ENCODE peak calls at places on chromosome 13, in nine cellular contexts. One of them, this sample, is unnamed.

GRCh38 chr13:113560645-113561416 is 23.7 kb upstream of the TFDP1 start:
- DNase-seq in NCI-H345: no peak
- DNase-seq in T-helper 17 cell: no peak
- DNase-seq in HTR-8/SVneo: no peak
- DNase-seq in GM03348: no peak
- DNase-seq in activated CD4-positive, CD25-positive, alpha-beta regulatory T cell treated with anti-CD3 and anti-CD28 coated beads, Interleukin-2, amount 50 U/mL, for 72 hours: no peak
- DNase-seq in mucosa of gallbladder: no peak
- DNase-seq in kidney epithelial cell: no peak
- DNase-seq in right cardiac atrium: no peak
- DNase-seq in this sample: no peak

GRCh38 chr13:25276748-25277147 is 10.5 kb downstream of the MTMR6 start:
- DNase-seq in T-helper 17 cell: no peak
- DNase-seq in GM03348: no peak
- DNase-seq in HTR-8/SVneo: no peak
- DNase-seq in activated CD4-positive, CD25-positive, alpha-beta regulatory T cell treated with anti-CD3 and anti-CD28 coated beads, Interleukin-2, amount 50 U/mL, for 72 hours: no peak
- DNase-seq in NCI-H345: no peak
- DNase-seq in mucosa of gallbladder: no peak
- DNase-seq in kidney epithelial cell: no peak
- DNase-seq in right cardiac atrium: no peak
- DNase-seq in this sample: no peak

GRCh38 chr13:33388254-33388998 is 102.9 kb upstream of the STARD13 start:
- DNase-seq in kidney epithelial cell: no peak
- DNase-seq in right cardiac atrium: no peak
- DNase-seq in NCI-H345: no peak
- DNase-seq in HTR-8/SVneo: no peak
- DNase-seq in GM03348: no peak
- DNase-seq in activated CD4-positive, CD25-positive, alpha-beta regulatory T cell treated with anti-CD3 and anti-CD28 coated beads, Interleukin-2, amount 50 U/mL, for 72 hours: no peak
- DNase-seq in T-helper 17 cell: no peak
- DNase-seq in mucosa of gallbladder: no peak
- DNase-seq in this sample: no peak

GRCh38 chr13:105638446-105638845 is 897.0 kb downstream of the EFNB2 start:
- DNase-seq in NCI-H345: no peak
- DNase-seq in GM03348: no peak
- DNase-seq in kidney epithelial cell: no peak
- DNase-seq in HTR-8/SVneo: no peak
- DNase-seq in mucosa of gallbladder: no peak
- DNase-seq in activated CD4-positive, CD25-positive, alpha-beta regulatory T cell treated with anti-CD3 and anti-CD28 coated beads, Interleukin-2, amount 50 U/mL, for 72 hours: no peak
- DNase-seq in T-helper 17 cell: no peak
- DNase-seq in right cardiac atrium: no peak
- DNase-seq in this sample: no peak

GRCh38 chr13:107807306-107808073 is 407.8 kb downstream of the LIG4 start:
- DNase-seq in GM03348: no peak
- DNase-seq in mucosa of gallbladder: no peak
- DNase-seq in HTR-8/SVneo: no peak
- DNase-seq in activated CD4-positive, CD25-positive, alpha-beta regulatory T cell treated with anti-CD3 and anti-CD28 coated beads, Interleukin-2, amount 50 U/mL, for 72 hours: no peak
- DNase-seq in kidney epithelial cell: no peak
- DNase-seq in right cardiac atrium: no peak
- DNase-seq in T-helper 17 cell: no peak
- DNase-seq in NCI-H345: peak; percentile 76
- DNase-seq in this sample: peak; percentile 2

GRCh38 chr13:79442706-79443105 is 36.7 kb upstream of the RBM26 start:
- DNase-seq in activated CD4-positive, CD25-positive, alpha-beta regulatory T cell treated with anti-CD3 and anti-CD28 coated beads, Interleukin-2, amount 50 U/mL, for 72 hours: no peak
- DNase-seq in HTR-8/SVneo: no peak
- DNase-seq in mucosa of gallbladder: no peak
- DNase-seq in GM03348: no peak
- DNase-seq in right cardiac atrium: no peak
- DNase-seq in kidney epithelial cell: no peak
- DNase-seq in NCI-H345: no peak
- DNase-seq in T-helper 17 cell: no peak
- DNase-seq in this sample: no peak

GRCh38 chr13:90868321-90868920 is 479.1 kb upstream of the MIR17HG start:
- DNase-seq in GM03348: peak; percentile 33
- DNase-seq in activated CD4-positive, CD25-positive, alpha-beta regulatory T cell treated with anti-CD3 and anti-CD28 coated beads, Interleukin-2, amount 50 U/mL, for 72 hours: no peak
- DNase-seq in T-helper 17 cell: no peak
- DNase-seq in mucosa of gallbladder: no peak
- DNase-seq in kidney epithelial cell: no peak
- DNase-seq in HTR-8/SVneo: peak; percentile 1
- DNase-seq in NCI-H345: peak; percentile 28
- DNase-seq in right cardiac atrium: no peak
- DNase-seq in this sample: peak; percentile 26

GRCh38 chr13:29815336-29815735 is 35.1 kb downstream of the UBL3 start:
- DNase-seq in activated CD4-positive, CD25-positive, alpha-beta regulatory T cell treated with anti-CD3 and anti-CD28 coated beads, Interleukin-2, amount 50 U/mL, for 72 hours: no peak
- DNase-seq in mucosa of gallbladder: no peak
- DNase-seq in kidney epithelial cell: no peak
- DNase-seq in HTR-8/SVneo: no peak
- DNase-seq in GM03348: no peak
- DNase-seq in NCI-H345: no peak
- DNase-seq in T-helper 17 cell: no peak
- DNase-seq in right cardiac atrium: no peak
- DNase-seq in this sample: no peak

GRCh38 chr13:67775359-67775758 is 545.2 kb upstream of the PCDH9 start:
- DNase-seq in mucosa of gallbladder: no peak
- DNase-seq in kidney epithelial cell: no peak
- DNase-seq in T-helper 17 cell: no peak
- DNase-seq in HTR-8/SVneo: no peak
- DNase-seq in NCI-H345: no peak
- DNase-seq in GM03348: no peak
- DNase-seq in right cardiac atrium: no peak
- DNase-seq in activated CD4-positive, CD25-positive, alpha-beta regulatory T cell treated with anti-CD3 and anti-CD28 coated beads, Interleukin-2, amount 50 U/mL, for 72 hours: no peak
- DNase-seq in this sample: no peak

GRCh38 chr13:111359930-111360329 is 39.5 kb downstream of the TEX29 start:
- DNase-seq in mucosa of gallbladder: no peak
- DNase-seq in activated CD4-positive, CD25-positive, alpha-beta regulatory T cell treated with anti-CD3 and anti-CD28 coated beads, Interleukin-2, amount 50 U/mL, for 72 hours: no peak
- DNase-seq in NCI-H345: no peak
- DNase-seq in right cardiac atrium: no peak
- DNase-seq in HTR-8/SVneo: no peak
- DNase-seq in T-helper 17 cell: no peak
- DNase-seq in kidney epithelial cell: no peak
- DNase-seq in GM03348: peak; percentile 1
- DNase-seq in this sample: no peak

GRCh38 chr13:36919206-36919832 is 719 bp downstream of the SMAD9 start:
- DNase-seq in kidney epithelial cell: no peak
- DNase-seq in GM03348: peak; percentile 57
- DNase-seq in HTR-8/SVneo: peak; percentile 12
- DNase-seq in mucosa of gallbladder: no peak
- DNase-seq in activated CD4-positive, CD25-positive, alpha-beta regulatory T cell treated with anti-CD3 and anti-CD28 coated beads, Interleukin-2, amount 50 U/mL, for 72 hours: no peak
- DNase-seq in right cardiac atrium: peak; percentile 84
- DNase-seq in NCI-H345: peak; percentile 64
- DNase-seq in T-helper 17 cell: no peak
- DNase-seq in this sample: peak; percentile 69

GRCh38 chr13:111947026-111947810 is 119.7 kb upstream of the SOX1 start:
- DNase-seq in mucosa of gallbladder: no peak
- DNase-seq in right cardiac atrium: no peak
- DNase-seq in T-helper 17 cell: no peak
- DNase-seq in kidney epithelial cell: no peak
- DNase-seq in activated CD4-positive, CD25-positive, alpha-beta regulatory T cell treated with anti-CD3 and anti-CD28 coated beads, Interleukin-2, amount 50 U/mL, for 72 hours: no peak
- DNase-seq in NCI-H345: peak; percentile 80
- DNase-seq in HTR-8/SVneo: no peak
- DNase-seq in GM03348: no peak
- DNase-seq in this sample: no peak

GRCh38 chr13:46575321-46575721 is 22.4 kb downstream of the LRCH1 start:
- DNase-seq in kidney epithelial cell: no peak
- DNase-seq in mucosa of gallbladder: no peak
- DNase-seq in NCI-H345: no peak
- DNase-seq in right cardiac atrium: no peak
- DNase-seq in HTR-8/SVneo: no peak
- DNase-seq in activated CD4-positive, CD25-positive, alpha-beta regulatory T cell treated with anti-CD3 and anti-CD28 coated beads, Interleukin-2, amount 50 U/mL, for 72 hours: no peak
- DNase-seq in GM03348: no peak
- DNase-seq in T-helper 17 cell: no peak
- DNase-seq in this sample: no peak

GRCh38 chr13:110683203-110683883 is 22.6 kb downstream of the CARS2 start:
- DNase-seq in mucosa of gallbladder: no peak
- DNase-seq in GM03348: no peak
- DNase-seq in NCI-H345: no peak
- DNase-seq in T-helper 17 cell: no peak
- DNase-seq in HTR-8/SVneo: no peak
- DNase-seq in activated CD4-positive, CD25-positive, alpha-beta regulatory T cell treated with anti-CD3 and anti-CD28 coated beads, Interleukin-2, amount 50 U/mL, for 72 hours: no peak
- DNase-seq in kidney epithelial cell: no peak
- DNase-seq in right cardiac atrium: no peak
- DNase-seq in this sample: no peak

GRCh38 chr13:40064723-40065122 is 409.3 kb downstream of the COG6 start:
- DNase-seq in kidney epithelial cell: no peak
- DNase-seq in T-helper 17 cell: no peak
- DNase-seq in activated CD4-positive, CD25-positive, alpha-beta regulatory T cell treated with anti-CD3 and anti-CD28 coated beads, Interleukin-2, amount 50 U/mL, for 72 hours: no peak
- DNase-seq in HTR-8/SVneo: peak; percentile 20
- DNase-seq in NCI-H345: no peak
- DNase-seq in right cardiac atrium: no peak
- DNase-seq in mucosa of gallbladder: no peak
- DNase-seq in GM03348: peak; percentile 79
- DNase-seq in this sample: peak; percentile 20

GRCh38 chr13:97432917-97433726 is 847 bp upstream of the RAP2A start:
- DNase-seq in mucosa of gallbladder: peak; percentile 100
- DNase-seq in NCI-H345: peak; percentile 100
- DNase-seq in kidney epithelial cell: peak; percentile 100
- DNase-seq in T-helper 17 cell: peak; percentile 97
- DNase-seq in activated CD4-positive, CD25-positive, alpha-beta regulatory T cell treated with anti-CD3 and anti-CD28 coated beads, Interleukin-2, amount 50 U/mL, for 72 hours: peak; percentile 97
- DNase-seq in GM03348: peak; percentile 96
- DNase-seq in right cardiac atrium: peak; percentile 99
- DNase-seq in HTR-8/SVneo: peak; percentile 84
- DNase-seq in this sample: peak; percentile 95

GRCh38 chr13:98994080-98994479 is 16.2 kb upstream of the DOCK9 start:
- DNase-seq in right cardiac atrium: no peak
- DNase-seq in mucosa of gallbladder: no peak
- DNase-seq in HTR-8/SVneo: no peak
- DNase-seq in activated CD4-positive, CD25-positive, alpha-beta regulatory T cell treated with anti-CD3 and anti-CD28 coated beads, Interleukin-2, amount 50 U/mL, for 72 hours: no peak
- DNase-seq in GM03348: no peak
- DNase-seq in NCI-H345: peak; percentile 70
- DNase-seq in T-helper 17 cell: no peak
- DNase-seq in kidney epithelial cell: no peak
- DNase-seq in this sample: no peak

GRCh38 chr13:28609936-28610335 is 49.0 kb upstream of the POMP start:
- DNase-seq in T-helper 17 cell: no peak
- DNase-seq in GM03348: peak; percentile 19
- DNase-seq in activated CD4-positive, CD25-positive, alpha-beta regulatory T cell treated with anti-CD3 and anti-CD28 coated beads, Interleukin-2, amount 50 U/mL, for 72 hours: no peak
- DNase-seq in kidney epithelial cell: no peak
- DNase-seq in right cardiac atrium: no peak
- DNase-seq in HTR-8/SVneo: no peak
- DNase-seq in mucosa of gallbladder: no peak
- DNase-seq in NCI-H345: no peak
- DNase-seq in this sample: no peak

GRCh38 chr13:77290342-77290741 is 36.6 kb downstream of the MYCBP2 start:
- DNase-seq in activated CD4-positive, CD25-positive, alpha-beta regulatory T cell treated with anti-CD3 and anti-CD28 coated beads, Interleukin-2, amount 50 U/mL, for 72 hours: no peak
- DNase-seq in kidney epithelial cell: no peak
- DNase-seq in HTR-8/SVneo: no peak
- DNase-seq in mucosa of gallbladder: no peak
- DNase-seq in right cardiac atrium: no peak
- DNase-seq in NCI-H345: no peak
- DNase-seq in T-helper 17 cell: no peak
- DNase-seq in GM03348: no peak
- DNase-seq in this sample: no peak

GRCh38 chr13:60431108-60431700 is 34.2 kb downstream of the TDRD3 start:
- DNase-seq in HTR-8/SVneo: peak; percentile 11
- DNase-seq in NCI-H345: peak; percentile 62
- DNase-seq in right cardiac atrium: no peak
- DNase-seq in T-helper 17 cell: no peak
- DNase-seq in mucosa of gallbladder: no peak
- DNase-seq in activated CD4-positive, CD25-positive, alpha-beta regulatory T cell treated with anti-CD3 and anti-CD28 coated beads, Interleukin-2, amount 50 U/mL, for 72 hours: no peak
- DNase-seq in GM03348: peak; percentile 44
- DNase-seq in kidney epithelial cell: peak; percentile 19
- DNase-seq in this sample: peak; percentile 54

GRCh38 chr13:77698211-77699058 is 948 bp downstream of the SLAIN1 start:
- DNase-seq in mucosa of gallbladder: peak; percentile 11
- DNase-seq in NCI-H345: peak; percentile 73
- DNase-seq in GM03348: peak; percentile 20
- DNase-seq in activated CD4-positive, CD25-positive, alpha-beta regulatory T cell treated with anti-CD3 and anti-CD28 coated beads, Interleukin-2, amount 50 U/mL, for 72 hours: peak; percentile 49
- DNase-seq in HTR-8/SVneo: peak; percentile 1
- DNase-seq in kidney epithelial cell: no peak
- DNase-seq in right cardiac atrium: peak; percentile 49
- DNase-seq in T-helper 17 cell: peak; percentile 29
- DNase-seq in this sample: peak; percentile 55

GRCh38 chr13:111492341-111492945 is 172.0 kb downstream of the TEX29 start:
- DNase-seq in kidney epithelial cell: no peak
- DNase-seq in activated CD4-positive, CD25-positive, alpha-beta regulatory T cell treated with anti-CD3 and anti-CD28 coated beads, Interleukin-2, amount 50 U/mL, for 72 hours: no peak
- DNase-seq in mucosa of gallbladder: no peak
- DNase-seq in NCI-H345: no peak
- DNase-seq in GM03348: no peak
- DNase-seq in HTR-8/SVneo: no peak
- DNase-seq in right cardiac atrium: no peak
- DNase-seq in T-helper 17 cell: no peak
- DNase-seq in this sample: no peak

GRCh38 chr13:108215428-108215827 is at the start of gene LIG4:
- DNase-seq in HTR-8/SVneo: peak; percentile 84
- DNase-seq in GM03348: peak; percentile 98
- DNase-seq in activated CD4-positive, CD25-positive, alpha-beta regulatory T cell treated with anti-CD3 and anti-CD28 coated beads, Interleukin-2, amount 50 U/mL, for 72 hours: peak; percentile 87
- DNase-seq in NCI-H345: peak; percentile 97
- DNase-seq in kidney epithelial cell: peak; percentile 87
- DNase-seq in right cardiac atrium: peak; percentile 97
- DNase-seq in T-helper 17 cell: peak; percentile 91
- DNase-seq in mucosa of gallbladder: peak; percentile 89
- DNase-seq in this sample: peak; percentile 88

GRCh38 chr13:73835138-73835721 is 299.0 kb downstream of the KLF12 start:
- DNase-seq in kidney epithelial cell: no peak
- DNase-seq in NCI-H345: peak; percentile 55
- DNase-seq in T-helper 17 cell: no peak
- DNase-seq in right cardiac atrium: no peak
- DNase-seq in activated CD4-positive, CD25-positive, alpha-beta regulatory T cell treated with anti-CD3 and anti-CD28 coated beads, Interleukin-2, amount 50 U/mL, for 72 hours: no peak
- DNase-seq in HTR-8/SVneo: peak; percentile 23
- DNase-seq in GM03348: peak; percentile 54
- DNase-seq in mucosa of gallbladder: no peak
- DNase-seq in this sample: peak; percentile 41

GRCh38 chr13:40342901-40343300 is 323.5 kb downstream of the FOXO1 start:
- DNase-seq in right cardiac atrium: no peak
- DNase-seq in NCI-H345: no peak
- DNase-seq in mucosa of gallbladder: no peak
- DNase-seq in activated CD4-positive, CD25-positive, alpha-beta regulatory T cell treated with anti-CD3 and anti-CD28 coated beads, Interleukin-2, amount 50 U/mL, for 72 hours: no peak
- DNase-seq in GM03348: no peak
- DNase-seq in HTR-8/SVneo: no peak
- DNase-seq in kidney epithelial cell: no peak
- DNase-seq in T-helper 17 cell: no peak
- DNase-seq in this sample: no peak

GRCh38 chr13:110301606-110302131 is 5.3 kb downstream of the COL4A1 start:
- DNase-seq in GM03348: no peak
- DNase-seq in mucosa of gallbladder: no peak
- DNase-seq in NCI-H345: no peak
- DNase-seq in activated CD4-positive, CD25-positive, alpha-beta regulatory T cell treated with anti-CD3 and anti-CD28 coated beads, Interleukin-2, amount 50 U/mL, for 72 hours: no peak
- DNase-seq in T-helper 17 cell: no peak
- DNase-seq in HTR-8/SVneo: peak; percentile 57
- DNase-seq in kidney epithelial cell: no peak
- DNase-seq in right cardiac atrium: no peak
- DNase-seq in this sample: no peak

GRCh38 chr13:98280176-98280510 is 103.1 kb upstream of the RNF113B start:
- DNase-seq in HTR-8/SVneo: no peak
- DNase-seq in GM03348: no peak
- DNase-seq in mucosa of gallbladder: no peak
- DNase-seq in NCI-H345: no peak
- DNase-seq in kidney epithelial cell: no peak
- DNase-seq in activated CD4-positive, CD25-positive, alpha-beta regulatory T cell treated with anti-CD3 and anti-CD28 coated beads, Interleukin-2, amount 50 U/mL, for 72 hours: no peak
- DNase-seq in T-helper 17 cell: no peak
- DNase-seq in right cardiac atrium: peak; percentile 63
- DNase-seq in this sample: no peak

GRCh38 chr13:52061587-52061986 is 37.1 kb downstream of the UTP14C start:
- DNase-seq in NCI-H345: no peak
- DNase-seq in mucosa of gallbladder: no peak
- DNase-seq in GM03348: peak; percentile 41
- DNase-seq in right cardiac atrium: no peak
- DNase-seq in T-helper 17 cell: no peak
- DNase-seq in kidney epithelial cell: no peak
- DNase-seq in HTR-8/SVneo: no peak
- DNase-seq in activated CD4-positive, CD25-positive, alpha-beta regulatory T cell treated with anti-CD3 and anti-CD28 coated beads, Interleukin-2, amount 50 U/mL, for 72 hours: no peak
- DNase-seq in this sample: no peak

GRCh38 chr13:89688908-89689307 is 1658.6 kb upstream of the MIR17HG start:
- DNase-seq in HTR-8/SVneo: no peak
- DNase-seq in kidney epithelial cell: no peak
- DNase-seq in T-helper 17 cell: no peak
- DNase-seq in activated CD4-positive, CD25-positive, alpha-beta regulatory T cell treated with anti-CD3 and anti-CD28 coated beads, Interleukin-2, amount 50 U/mL, for 72 hours: no peak
- DNase-seq in mucosa of gallbladder: peak; percentile 13
- DNase-seq in GM03348: no peak
- DNase-seq in NCI-H345: no peak
- DNase-seq in right cardiac atrium: peak; percentile 32
- DNase-seq in this sample: no peak

GRCh38 chr13:71797487-71797886 is 69.5 kb downstream of the DACH1 start:
- DNase-seq in GM03348: no peak
- DNase-seq in right cardiac atrium: no peak
- DNase-seq in NCI-H345: no peak
- DNase-seq in T-helper 17 cell: no peak
- DNase-seq in kidney epithelial cell: no peak
- DNase-seq in mucosa of gallbladder: no peak
- DNase-seq in HTR-8/SVneo: no peak
- DNase-seq in activated CD4-positive, CD25-positive, alpha-beta regulatory T cell treated with anti-CD3 and anti-CD28 coated beads, Interleukin-2, amount 50 U/mL, for 72 hours: no peak
- DNase-seq in this sample: no peak

GRCh38 chr13:24997367-24997967 is 98.5 kb upstream of the PABPC3 start:
- DNase-seq in HTR-8/SVneo: peak; percentile 8
- DNase-seq in kidney epithelial cell: no peak
- DNase-seq in GM03348: peak; percentile 42
- DNase-seq in mucosa of gallbladder: no peak
- DNase-seq in NCI-H345: peak; percentile 24
- DNase-seq in right cardiac atrium: no peak
- DNase-seq in T-helper 17 cell: no peak
- DNase-seq in activated CD4-positive, CD25-positive, alpha-beta regulatory T cell treated with anti-CD3 and anti-CD28 coated beads, Interleukin-2, amount 50 U/mL, for 72 hours: no peak
- DNase-seq in this sample: peak; percentile 77